ENCODE peak calls at places on chromosomes 16 and 17, in five cellular contexts. One of them, this sample, is unnamed.

GRCh38 chr17:55394357-55395021 is 27.1 kb downstream of the MMD start:
- DNase-seq in transverse colon: peak
- DNase-seq in foreskin fibroblast: no peak
- DNase-seq in GM13977: no peak
- DNase-seq in MM.1S: no peak
- DNase-seq in this sample: no peak

GRCh38 chr17:44797809-44798208 is 32.3 kb downstream of the GJC1 start:
- DNase-seq in transverse colon: no peak
- DNase-seq in foreskin fibroblast: no peak
- DNase-seq in GM13977: no peak
- DNase-seq in MM.1S: no peak
- DNase-seq in this sample: no peak

GRCh38 chr17:59093702-59094231 is 12.9 kb downstream of the TRIM37 start:
- DNase-seq in transverse colon: peak
- DNase-seq in foreskin fibroblast: peak
- DNase-seq in GM13977: no peak
- DNase-seq in MM.1S: no peak
- DNase-seq in this sample: no peak

GRCh38 chr17:82826956-82827355 is 12.9 kb downstream of the ZNF750 start:
- DNase-seq in transverse colon: no peak
- DNase-seq in foreskin fibroblast: no peak
- DNase-seq in GM13977: no peak
- DNase-seq in MM.1S: no peak
- DNase-seq in this sample: no peak

GRCh38 chr16:49601541-49601940 is 227.9 kb downstream of the C16orf78 start:
- DNase-seq in transverse colon: no peak
- DNase-seq in foreskin fibroblast: no peak
- DNase-seq in GM13977: no peak
- DNase-seq in MM.1S: no peak
- DNase-seq in this sample: no peak

GRCh38 chr16:55418586-55418985 is 60.4 kb upstream of the MMP2 start:
- DNase-seq in transverse colon: no peak
- DNase-seq in foreskin fibroblast: peak
- DNase-seq in GM13977: no peak
- DNase-seq in MM.1S: no peak
- DNase-seq in this sample: no peak

GRCh38 chr17:80859004-80859941 is 132.4 kb upstream of the CHMP6 start:
- DNase-seq in transverse colon: peak
- DNase-seq in foreskin fibroblast: peak
- DNase-seq in GM13977: no peak
- DNase-seq in MM.1S: no peak
- DNase-seq in this sample: no peak

GRCh38 chr17:50557265-50558029 is 3.1 kb upstream of the CACNA1G start:
- DNase-seq in transverse colon: no peak
- DNase-seq in foreskin fibroblast: no peak
- DNase-seq in GM13977: no peak
- DNase-seq in MM.1S: no peak
- DNase-seq in this sample: no peak

GRCh38 chr17:68697850-68698313 is 96.7 kb upstream of the FAM20A start:
- DNase-seq in transverse colon: peak
- DNase-seq in foreskin fibroblast: peak
- DNase-seq in GM13977: no peak
- DNase-seq in MM.1S: no peak
- DNase-seq in this sample: no peak

GRCh38 chr17:17824780-17825614 is 11.8 kb downstream of the SREBF1 start:
- DNase-seq in transverse colon: no peak
- DNase-seq in foreskin fibroblast: peak
- DNase-seq in GM13977: no peak
- DNase-seq in MM.1S: no peak
- DNase-seq in this sample: no peak

GRCh38 chr16:16067127-16067526 is 117.7 kb downstream of the ABCC1 start:
- DNase-seq in transverse colon: peak
- DNase-seq in foreskin fibroblast: peak
- DNase-seq in GM13977: no peak
- DNase-seq in MM.1S: no peak
- DNase-seq in this sample: no peak

GRCh38 chr16:88552166-88552565 is 18.0 kb upstream of the ZC3H18 start:
- DNase-seq in transverse colon: no peak
- DNase-seq in foreskin fibroblast: no peak
- DNase-seq in GM13977: peak
- DNase-seq in MM.1S: no peak
- DNase-seq in this sample: no peak
- TF ChIP-seq CTCF in transverse colon: no peak
- TF ChIP-seq CTCF in foreskin fibroblast: no peak
- TF ChIP-seq CTCF in GM13977: no peak
- TF ChIP-seq CTCF in MM.1S: no peak
- TF ChIP-seq CTCF in this sample: no peak

DNA sequence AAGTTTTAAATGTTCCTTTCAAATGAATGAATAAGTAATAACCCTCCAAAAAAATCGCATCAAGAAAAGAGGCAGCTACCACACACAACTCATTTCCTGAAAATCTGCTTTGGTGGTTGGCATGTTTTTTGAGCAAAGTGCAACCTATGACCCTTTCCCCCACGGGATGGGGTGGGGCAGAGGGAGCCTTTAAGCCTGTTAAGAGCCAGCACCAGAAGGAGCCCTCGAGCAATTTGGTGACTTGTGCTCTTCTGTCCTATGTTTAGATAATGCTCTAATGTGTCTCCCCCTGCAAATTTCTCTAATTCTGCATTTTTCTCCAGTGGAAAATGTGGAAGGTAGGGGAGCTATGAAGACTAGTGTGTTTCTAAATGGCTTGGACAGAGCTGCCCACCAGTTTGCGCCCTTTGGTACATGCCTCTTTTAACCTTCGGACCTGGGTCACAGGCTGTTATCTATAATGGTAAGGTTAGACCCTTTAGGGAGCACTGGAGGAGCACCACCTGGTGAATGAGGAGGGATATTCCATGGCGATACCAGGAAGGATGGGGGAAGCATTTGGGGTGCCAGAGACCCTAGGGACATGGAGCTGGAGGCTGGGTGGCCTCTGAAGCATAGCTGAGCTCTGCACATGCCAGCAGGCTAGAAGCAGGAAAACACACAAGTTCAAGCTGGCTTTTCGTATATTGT is 1.6 kb downstream of the PYCARD start:
- DNase-seq in transverse colon: no peak
- DNase-seq in foreskin fibroblast: peak
- DNase-seq in GM13977: no peak
- DNase-seq in MM.1S: no peak
- DNase-seq in this sample: peak
- TF ChIP-seq CTCF in transverse colon: no peak
- TF ChIP-seq CTCF in foreskin fibroblast: no peak
- TF ChIP-seq CTCF in GM13977: no peak
- TF ChIP-seq CTCF in MM.1S: no peak
- TF ChIP-seq CTCF in this sample: no peak

GRCh38 chr16:2790631-2791030 is 3.3 kb upstream of the PRSS33 start:
- DNase-seq in transverse colon: no peak
- DNase-seq in foreskin fibroblast: no peak
- DNase-seq in GM13977: no peak
- DNase-seq in MM.1S: no peak
- DNase-seq in this sample: no peak
- TF ChIP-seq CTCF in transverse colon: no peak
- TF ChIP-seq CTCF in foreskin fibroblast: no peak
- TF ChIP-seq CTCF in GM13977: no peak
- TF ChIP-seq CTCF in MM.1S: no peak
- TF ChIP-seq CTCF in this sample: no peak

DNA sequence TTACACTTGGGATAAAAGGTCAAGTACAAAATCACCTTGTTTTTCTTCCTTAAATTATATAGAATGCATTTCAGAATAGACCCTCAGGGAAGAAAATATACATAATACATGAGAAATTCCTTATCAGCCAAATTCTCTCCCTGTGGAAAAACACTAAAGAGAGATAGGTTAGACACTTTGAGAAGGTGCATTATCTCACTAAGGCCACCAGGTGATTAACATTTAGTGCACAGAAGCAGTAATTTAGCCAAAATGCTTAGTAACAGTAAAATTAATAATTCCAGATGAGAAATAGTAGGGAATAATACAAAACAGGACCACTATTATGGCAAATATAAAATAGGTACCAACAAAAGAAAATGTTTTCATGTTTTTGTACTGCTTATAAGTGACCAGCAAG is 185.3 kb upstream of the C17orf78 start:
- DNase-seq in transverse colon: no peak
- DNase-seq in foreskin fibroblast: no peak
- DNase-seq in GM13977: no peak
- DNase-seq in MM.1S: no peak
- DNase-seq in this sample: no peak
- TF ChIP-seq CTCF in transverse colon: peak
- TF ChIP-seq CTCF in foreskin fibroblast: no peak
- TF ChIP-seq CTCF in GM13977: no peak
- TF ChIP-seq CTCF in MM.1S: no peak
- TF ChIP-seq CTCF in this sample: no peak

DNA sequence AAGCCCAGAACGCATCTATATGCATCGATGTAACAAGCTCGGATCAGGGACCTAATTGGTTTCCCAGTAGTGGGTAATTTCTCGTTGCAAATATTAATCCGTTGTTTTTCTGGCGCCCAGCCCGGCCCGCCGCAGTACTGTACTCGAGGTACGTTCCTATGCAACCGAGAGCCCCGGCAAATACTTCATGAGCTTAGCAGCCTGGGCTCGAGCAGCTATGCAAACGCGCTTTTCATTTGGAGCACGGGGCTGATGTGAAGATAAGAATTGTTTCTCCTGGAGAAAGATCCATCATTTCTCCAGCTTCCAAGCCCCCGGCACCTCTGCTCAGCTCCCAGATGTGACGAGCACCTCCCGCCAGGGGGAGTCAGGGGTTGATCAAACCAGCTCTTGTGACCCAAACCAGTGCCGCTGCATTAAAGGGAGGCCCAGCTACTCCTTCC is 229.8 kb downstream of the KATNIP start:
- DNase-seq in transverse colon: no peak
- DNase-seq in foreskin fibroblast: peak
- DNase-seq in GM13977: no peak
- DNase-seq in MM.1S: no peak
- DNase-seq in this sample: no peak
- TF ChIP-seq CTCF in transverse colon: no peak
- TF ChIP-seq CTCF in foreskin fibroblast: peak
- TF ChIP-seq CTCF in GM13977: no peak
- TF ChIP-seq CTCF in MM.1S: no peak
- TF ChIP-seq CTCF in this sample: no peak

DNA sequence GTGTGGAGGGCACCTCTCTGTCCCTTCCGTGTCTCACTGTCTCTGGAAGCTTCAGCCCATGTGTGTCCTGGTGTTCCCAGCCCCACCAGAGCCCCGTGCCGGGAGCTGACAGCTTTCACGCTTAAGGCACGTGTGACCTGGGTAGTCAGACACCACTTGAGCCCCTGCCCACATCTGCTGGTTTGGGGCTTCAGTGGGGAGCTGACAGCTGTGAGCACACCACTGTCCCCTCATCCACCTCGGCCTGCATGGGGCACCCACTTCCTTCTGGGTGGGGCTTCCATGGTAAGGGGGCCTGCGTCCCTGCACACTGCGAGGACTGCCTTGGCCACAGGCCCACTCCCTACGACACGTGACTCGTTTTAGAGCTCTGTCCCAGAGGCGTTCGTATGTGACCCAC is 2.6 kb upstream of the TEDC2 start:
- DNase-seq in transverse colon: no peak
- DNase-seq in foreskin fibroblast: no peak
- DNase-seq in GM13977: no peak
- DNase-seq in MM.1S: no peak
- DNase-seq in this sample: no peak
- TF ChIP-seq CTCF in transverse colon: no peak
- TF ChIP-seq CTCF in foreskin fibroblast: no peak
- TF ChIP-seq CTCF in GM13977: no peak
- TF ChIP-seq CTCF in MM.1S: no peak
- TF ChIP-seq CTCF in this sample: no peak

GRCh38 chr17:77403854-77404253 is 263.1 kb downstream of the SEC14L1 start:
- DNase-seq in transverse colon: no peak
- DNase-seq in foreskin fibroblast: no peak
- DNase-seq in GM13977: no peak
- DNase-seq in MM.1S: no peak
- DNase-seq in this sample: no peak

GRCh38 chr17:77402159-77402731 is 261.5 kb downstream of the SEC14L1 start:
- DNase-seq in transverse colon: no peak
- DNase-seq in foreskin fibroblast: no peak
- DNase-seq in GM13977: no peak
- DNase-seq in MM.1S: no peak
- DNase-seq in this sample: no peak

GRCh38 chr17:77398274-77398673 is 257.5 kb downstream of the SEC14L1 start:
- DNase-seq in transverse colon: no peak
- DNase-seq in foreskin fibroblast: no peak
- DNase-seq in GM13977: no peak
- DNase-seq in MM.1S: no peak
- DNase-seq in this sample: no peak

GRCh38 chr17:77399319-77399959 is 258.7 kb downstream of the SEC14L1 start:
- DNase-seq in transverse colon: no peak
- DNase-seq in foreskin fibroblast: no peak
- DNase-seq in GM13977: no peak
- DNase-seq in MM.1S: no peak
- DNase-seq in this sample: no peak

GRCh38 chr17:77400445-77400870 is 259.7 kb downstream of the SEC14L1 start:
- DNase-seq in transverse colon: no peak
- DNase-seq in foreskin fibroblast: peak
- DNase-seq in GM13977: peak
- DNase-seq in MM.1S: no peak
- DNase-seq in this sample: peak
- TF ChIP-seq CTCF in transverse colon: peak
- TF ChIP-seq CTCF in foreskin fibroblast: peak
- TF ChIP-seq CTCF in GM13977: peak
- TF ChIP-seq CTCF in MM.1S: no peak
- TF ChIP-seq CTCF in this sample: peak

GRCh38 chr16:53503270-53503911 is 382 bp upstream of the AKTIP start:
- DNase-seq in transverse colon: peak
- DNase-seq in foreskin fibroblast: peak
- DNase-seq in GM13977: peak
- DNase-seq in MM.1S: peak
- DNase-seq in this sample: peak
- TF ChIP-seq CTCF in transverse colon: no peak
- TF ChIP-seq CTCF in foreskin fibroblast: no peak
- TF ChIP-seq CTCF in GM13977: no peak
- TF ChIP-seq CTCF in MM.1S: no peak
- TF ChIP-seq CTCF in this sample: no peak

DNA sequence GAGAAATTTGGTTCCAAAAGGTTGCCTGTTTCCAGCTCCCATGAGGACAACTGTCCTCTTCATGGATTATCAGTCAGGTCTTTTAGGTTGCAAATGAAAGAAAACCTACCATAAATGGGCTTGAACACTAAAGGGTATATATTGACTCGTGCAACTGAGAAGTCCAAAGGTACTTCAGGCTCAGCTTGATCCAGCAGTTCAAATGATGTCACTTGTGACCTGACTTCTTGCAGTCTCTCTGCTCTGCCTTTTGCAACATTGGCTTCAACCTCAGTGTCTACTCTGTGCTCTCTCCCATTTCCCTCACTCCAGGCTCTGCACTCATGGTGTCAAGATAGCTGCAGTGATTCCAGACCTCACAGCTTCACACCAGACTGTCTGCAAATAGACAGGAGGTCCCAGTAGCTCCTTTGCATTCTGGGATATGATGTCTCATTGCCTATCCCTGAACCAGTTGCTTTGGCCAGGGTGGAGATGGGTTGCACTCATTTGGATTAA is 5.5 kb upstream of the CALB2 start:
- DNase-seq in transverse colon: no peak
- DNase-seq in foreskin fibroblast: no peak
- DNase-seq in GM13977: no peak
- DNase-seq in MM.1S: no peak
- DNase-seq in this sample: no peak
- TF ChIP-seq CTCF in transverse colon: no peak
- TF ChIP-seq CTCF in foreskin fibroblast: no peak
- TF ChIP-seq CTCF in GM13977: no peak
- TF ChIP-seq CTCF in MM.1S: no peak
- TF ChIP-seq CTCF in this sample: no peak